ENCODE peak calls at places on chromosomes 1 and 21, in four cellular contexts. F, Q, A and P are unnamed samples. For H3K4me1, the result is how much of the 10 kb centered on the place peaks cover.

GRCh38 chr1:22808186-22808845 is 97.7 kb downstream of the EPHB2 start:
- DNase-seq in Q (no peak), A (peak), F (no peak), P (no peak)

GRCh38 chr1:2474933-2475371 is 1.1 kb upstream of the PLCH2 start:
- DNase-seq in A (no peak), Q (no peak), F (no peak), P (no peak)

GRCh38 chr1:107795994-107796393 is 169.0 kb downstream of the VAV3 start:
- DNase-seq in Q (no peak), F (no peak), A (no peak), P (no peak)

GRCh38 chr1:11946647-11947046 is 12.1 kb downstream of the PLOD1 start:
- DNase-seq in Q (no peak), A (no peak), F (no peak), P (no peak)

GRCh38 chr1:159817276-159818041 is 9.2 kb upstream of the SLAMF8 start:
- DNase-seq in A (peak), Q (no peak), F (no peak), P (peak)

GRCh38 chr1:247390116-247390791 is 25.7 kb upstream of the NLRP3 start:
- DNase-seq in Q (peak), A (peak), F (peak), P (peak)

GRCh38 chr21:39137248-39138186 is 45.7 kb downstream of the PSMG1 start:
- DNase-seq in F (no peak), A (peak), Q (no peak), P (no peak)

GRCh38 chr1:9151326-9151860 is 22.5 kb upstream of the GPR157 start:
- DNase-seq in A (no peak), F (no peak), Q (peak), P (no peak)

GRCh38 chr21:28636988-28637691 is 355.5 kb downstream of the LTN1 start:
- DNase-seq in A (peak), Q (no peak), F (no peak), P (no peak)

DNA sequence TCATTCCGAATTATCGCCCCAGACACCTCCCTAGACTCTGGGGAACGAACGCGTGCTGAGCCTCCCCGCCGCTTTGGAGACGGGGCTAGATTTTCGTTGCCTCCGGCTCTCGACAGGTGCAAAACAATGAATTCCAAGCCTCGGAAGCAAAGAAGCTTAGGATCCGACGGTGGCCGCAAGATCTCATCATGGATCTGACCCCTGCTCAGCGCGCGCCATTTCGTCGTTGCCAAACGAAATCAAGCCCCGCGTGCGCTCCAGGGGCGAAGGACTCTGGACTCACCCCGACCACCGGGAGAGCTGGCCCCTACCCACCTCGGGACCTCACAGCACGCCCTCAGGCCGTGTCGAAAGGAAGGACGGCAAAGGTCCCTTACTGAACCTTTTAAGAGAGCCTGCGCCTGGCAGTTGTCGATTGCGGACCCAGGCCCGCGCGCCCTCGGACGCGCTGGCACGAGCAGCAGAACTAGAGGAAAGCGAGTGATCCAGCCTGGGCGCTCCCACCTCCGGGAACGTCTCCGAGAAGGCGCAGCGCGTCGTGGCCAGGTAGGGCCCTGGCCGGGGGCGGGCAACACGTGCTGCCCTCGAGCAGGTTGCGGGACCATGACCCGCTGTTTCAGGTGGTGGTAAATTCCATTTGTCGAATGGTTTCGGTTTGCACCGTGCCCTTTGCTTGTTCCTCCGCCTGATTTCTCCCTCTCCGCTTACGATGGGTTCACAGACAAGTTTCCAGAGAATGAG is 1.6 kb upstream of the RUNX3 start:
- DNase-seq in A (no peak), F (no peak), Q (no peak), P (no peak)
- TF ChIP-seq CTCF in A (no peak), F (no peak), Q (no peak), P (no peak)

DNA sequence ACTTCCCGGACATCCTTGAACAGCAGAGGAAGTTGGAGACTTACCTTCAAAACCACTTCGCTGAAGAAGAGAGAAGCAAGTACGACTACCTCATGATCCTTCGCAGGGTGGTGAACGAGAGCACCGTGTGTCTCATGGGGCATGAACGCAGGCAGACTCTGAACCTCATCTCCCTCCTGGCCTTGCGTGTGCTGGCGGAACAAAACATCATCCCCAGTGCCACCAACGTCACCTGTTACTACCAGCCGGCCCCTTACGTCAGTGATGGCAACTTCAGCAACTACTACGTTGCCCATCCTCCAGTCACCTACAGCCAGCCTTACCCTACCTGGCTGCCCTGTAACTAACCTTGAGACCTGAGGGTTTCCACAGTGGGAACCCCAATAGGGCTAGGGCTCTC is 17.9 kb downstream of the TENT5C start:
- DNase-seq in A (no peak), Q (no peak), F (no peak), P (peak)
- H3K4me1 ChIP-seq in A (under half), Q (under half), F (under half), P (half or more)

DNA sequence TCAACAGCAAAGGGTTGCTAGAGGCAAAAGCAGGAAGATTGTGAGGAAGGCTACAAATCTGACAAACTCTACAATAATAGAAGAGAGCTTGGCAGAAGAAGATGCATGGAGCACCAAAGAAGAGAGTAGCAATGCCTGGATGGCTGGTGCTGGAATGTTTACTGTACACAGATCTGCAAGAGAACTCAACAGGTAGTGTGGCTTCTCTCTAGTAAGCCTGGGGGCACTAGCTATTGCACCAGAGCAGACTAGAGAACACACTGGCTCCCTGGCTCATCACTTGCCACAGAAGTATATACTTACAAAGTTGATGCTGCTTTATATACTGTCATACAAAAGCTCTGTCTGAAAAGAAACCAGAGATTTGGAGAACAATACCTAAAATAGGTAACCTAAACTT is 475.0 kb upstream of the NCAM2 start:
- DNase-seq in F (no peak), A (no peak), Q (no peak), P (no peak)
- TF ChIP-seq CTCF in F (no peak), A (no peak), Q (no peak), P (no peak)

GRCh38 chr1:67747667-67748066 is 62.7 kb downstream of the GADD45A start:
- DNase-seq in A (no peak), Q (no peak), F (no peak), P (no peak)

GRCh38 chr1:67749263-67749843 is 64.4 kb downstream of the GADD45A start:
- DNase-seq in F (no peak), Q (no peak), A (no peak), P (peak)

GRCh38 chr1:67749844-67750689 is 65.1 kb downstream of the GADD45A start:
- DNase-seq in Q (no peak), F (peak), A (peak), P (peak)

GRCh38 chr1:67748147-67748546 is 63.1 kb downstream of the GADD45A start:
- DNase-seq in Q (no peak), A (no peak), F (no peak), P (no peak)

DNA sequence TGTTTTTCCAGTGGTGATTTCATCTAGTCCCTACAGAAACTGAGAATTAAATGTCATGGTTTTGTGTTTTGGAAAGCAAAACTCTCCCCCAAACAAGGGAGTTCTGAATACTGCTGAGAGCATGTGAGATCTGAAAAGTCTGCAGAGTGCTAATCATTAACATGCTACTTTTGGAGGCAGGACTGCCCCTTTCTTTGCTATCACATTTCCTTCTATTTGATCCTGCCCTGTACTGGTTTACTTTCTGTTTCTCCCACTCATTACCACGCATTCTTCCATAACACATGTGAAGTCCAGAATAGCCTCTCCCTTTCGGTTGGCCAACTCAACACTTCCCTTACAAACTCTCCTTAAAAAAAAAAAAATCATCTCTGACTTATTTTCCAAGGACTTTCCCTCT is 63.6 kb downstream of the GADD45A start:
- DNase-seq in Q (no peak), A (peak), F (no peak), P (peak)
- H3K4me1 ChIP-seq in Q (under half), A (half or more), F (half or more), P (under half)